ENCODE peak calls at places on chromosome 7, in nine cellular contexts. S, N, X, F, T, E, H, W and V are unnamed samples.

GRCh38 chr7:20399516-20399915 is 68.8 kb downstream of the ITGB8 start:
- DNase-seq in T (no peak), F (no peak), H (no peak), W (no peak), E (no peak), S (no peak), N (no peak), X (no peak), V (peak; percentile 17)

GRCh38 chr7:99123571-99124033 is 20.3 kb downstream of the SMURF1 start:
- DNase-seq in H (no peak), T (no peak), X (no peak), W (no peak), F (no peak), S (no peak), N (no peak), E (peak; percentile 87), V (peak; percentile 79)

GRCh38 chr7:97006146-97006950 is 995 bp downstream of the DLX6 start:
- DNase-seq in E (no peak), S (peak; percentile 90), W (peak; percentile 36), T (no peak), F (no peak), N (no peak), X (no peak), H (no peak), V (peak; percentile 54)

GRCh38 chr7:29815181-29816105 is 9.1 kb downstream of the WIPF3 start:
- DNase-seq in E (no peak), S (no peak), X (peak; percentile 9), T (no peak), H (no peak), F (no peak), W (no peak), N (no peak), V (no peak)

GRCh38 chr7:78225534-78225933 is 427.0 kb downstream of the PHTF2 start:
- DNase-seq in N (no peak), E (no peak), W (no peak), X (no peak), H (no peak), F (no peak), T (no peak), S (no peak), V (no peak)

GRCh38 chr7:127907638-127908040 is 123.6 kb downstream of the LRRC4 start:
- DNase-seq in W (no peak), X (peak; percentile 67), S (no peak), F (no peak), H (peak; percentile 59), N (no peak), E (no peak), T (peak; percentile 80), V (peak; percentile 48)

GRCh38 chr7:6290345-6290744 is 17.9 kb upstream of the CYTH3 start:
- DNase-seq in X (no peak), S (no peak), W (no peak), N (no peak), T (no peak), E (peak; percentile 85), H (no peak), F (no peak), V (peak; percentile 30)

GRCh38 chr7:31663072-31663471 is 23.9 kb upstream of the PPP1R17 start:
- DNase-seq in W (peak; percentile 6), T (no peak), X (no peak), E (no peak), N (no peak), F (no peak), S (peak; percentile 89), H (no peak), V (no peak)

GRCh38 chr7:100400656-100401055 is 27.4 kb downstream of the PILRA start:
- DNase-seq in F (no peak), W (no peak), T (no peak), E (no peak), X (no peak), N (no peak), H (no peak), S (peak; percentile 72), V (peak; percentile 22)

GRCh38 chr7:2060701-2061100 is 172.0 kb downstream of the MAD1L1 start:
- DNase-seq in X (no peak), W (no peak), H (peak; percentile 87), E (no peak), F (no peak), T (peak; percentile 79), S (no peak), N (no peak), V (no peak)

GRCh38 chr7:112036071-112036470 is 170.1 kb downstream of the DOCK4 start:
- DNase-seq in H (no peak), N (no peak), S (no peak), F (no peak), X (no peak), T (no peak), E (no peak), W (no peak), V (no peak)

GRCh38 chr7:153829523-153829922 is 222.7 kb upstream of the DPP6 start:
- DNase-seq in W (no peak), F (no peak), N (no peak), X (no peak), E (no peak), T (no peak), S (no peak), H (no peak), V (no peak)

GRCh38 chr7:153835104-153835503 is 217.1 kb upstream of the DPP6 start:
- DNase-seq in X (no peak), H (no peak), N (no peak), W (no peak), T (no peak), F (no peak), S (no peak), E (no peak), V (no peak)

GRCh38 chr7:153835712-153836265 is 216.4 kb upstream of the DPP6 start:
- DNase-seq in N (no peak), X (no peak), H (no peak), S (no peak), E (no peak), F (no peak), T (no peak), W (no peak), V (no peak)

DNA sequence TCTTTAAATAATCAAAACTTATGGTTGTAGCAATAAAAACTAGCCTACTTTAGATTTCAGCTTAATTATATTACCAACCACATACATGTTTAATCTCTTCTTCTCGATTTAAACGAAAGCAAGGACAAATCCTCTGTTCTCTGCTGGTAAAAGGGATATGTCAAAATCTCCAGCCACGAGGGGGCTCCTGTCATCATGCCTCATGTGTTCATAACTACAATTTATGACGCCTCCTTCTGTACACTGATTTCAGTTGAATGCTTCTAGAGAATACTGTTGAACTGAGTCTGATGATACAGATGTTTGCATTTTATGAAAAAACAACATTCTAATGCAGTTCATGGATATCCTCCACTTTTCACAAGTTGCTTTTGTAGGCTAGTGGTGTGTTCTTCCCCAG is 220.0 kb upstream of the DPP6 start:
- DNase-seq in N (no peak), X (no peak), H (no peak), E (no peak), T (no peak), W (no peak), S (no peak), F (no peak), V (no peak)
- TF ChIP-seq CTCF in N (no peak), X (no peak), H (no peak), E (no peak), T (no peak), W (no peak), S (no peak), F (no peak), V (no peak)

GRCh38 chr7:104207348-104207730 is 474 bp downstream of the ORC5 start:
- DNase-seq in F (no peak), X (no peak), H (no peak), E (no peak), W (no peak), S (peak; percentile 4), T (peak; percentile 36), N (no peak), V (no peak)

GRCh38 chr7:104209063-104209462 is 1.2 kb upstream of the ORC5 start:
- DNase-seq in H (no peak), W (no peak), T (no peak), N (no peak), E (no peak), F (no peak), S (no peak), X (no peak), V (no peak)

GRCh38 chr7:104208421-104208780 is 588 bp upstream of the ORC5 start:
- DNase-seq in E (no peak), H (no peak), N (no peak), W (no peak), F (no peak), X (no peak), T (no peak), S (no peak), V (no peak)

GRCh38 chr7:104207731-104208420 is at the start of gene ORC5:
- DNase-seq in T (peak; percentile 81), X (no peak), F (no peak), N (peak; percentile 71), W (peak; percentile 84), S (peak; percentile 83), E (peak; percentile 64), H (peak; percentile 44), V (peak; percentile 85)

GRCh38 chr7:104206841-104207240 is 972 bp downstream of the ORC5 start:
- DNase-seq in H (no peak), N (no peak), X (no peak), S (no peak), F (no peak), T (no peak), W (no peak), E (no peak), V (peak; percentile 8)
- H3K4me3 ChIP-seq in H (peak overlapping the region; percentile 95), N (peak overlapping the region; percentile 92), X (peak overlapping the region; percentile 99), S (peak overlapping the region; percentile 80), F (peak overlapping the region; percentile 93), T (peak overlapping the region; percentile 99), W (peak overlapping the region; percentile 83), E (peak overlapping the region; percentile 76), V (peak overlapping the region; percentile 99)

GRCh38 chr7:108118959-108119358 is 11.2 kb downstream of the LAMB4 start:
- DNase-seq in H (no peak), W (no peak), S (peak; percentile 61), E (no peak), F (no peak), N (no peak), X (no peak), T (no peak), V (no peak)
- TF ChIP-seq CTCF in H (no peak), W (no peak), S (no peak), E (no peak), F (no peak), N (no peak), X (peak; percentile 22), T (no peak), V (no peak)

GRCh38 chr7:141978351-141978750 is 4.8 kb upstream of the TAS2R38 start:
- DNase-seq in X (no peak), S (no peak), N (no peak), W (no peak), T (no peak), F (no peak), H (no peak), E (no peak), V (no peak)

GRCh38 chr7:141976524-141977245 is 3.1 kb upstream of the TAS2R38 start:
- DNase-seq in T (no peak), W (no peak), S (no peak), F (no peak), H (no peak), X (no peak), N (no peak), E (no peak), V (no peak)

GRCh38 chr7:141974831-141975230 is 1.3 kb upstream of the TAS2R38 start:
- DNase-seq in H (no peak), X (no peak), F (no peak), W (no peak), N (no peak), E (no peak), S (peak; percentile 72), T (no peak), V (no peak)

GRCh38 chr7:141973673-141974072 is at the start of gene TAS2R38:
- DNase-seq in X (no peak), H (no peak), T (no peak), S (no peak), W (no peak), N (no peak), F (no peak), E (no peak), V (no peak)

GRCh38 chr7:141975806-141976523 is 2.4 kb upstream of the TAS2R38 start:
- DNase-seq in N (peak; percentile 55), H (no peak), X (no peak), W (peak; percentile 79), E (peak; percentile 44), S (peak; percentile 95), F (no peak), T (peak; percentile 60), V (no peak)
- H3K4me3 ChIP-seq in N (peak overlapping the region; percentile 27), H (no peak overlapping the region), X (peak overlapping the region; percentile 52), W (peak overlapping the region; percentile 43), E (no peak overlapping the region), S (peak overlapping the region; percentile 18), F (no peak overlapping the region), T (peak overlapping the region; percentile 14), V (no peak overlapping the region)